ENCODE peak calls at places on chromosomes 7 and 10, in four cellular contexts. D, U, W and P are unnamed samples.

GRCh38 chr7:2582006-2582735 is 23.4 kb downstream of the IQCE start:
- DNase-seq in D (no peak), U (no peak), W (no peak), P (no peak)

GRCh38 chr10:79492256-79492655 is 20.1 kb upstream of the EIF5AL1 start:
- DNase-seq in D (no peak), U (no peak), W (no peak), P (no peak)

GRCh38 chr7:31950101-31950755 is 120.0 kb downstream of the PDE1C start:
- DNase-seq in D (no peak), U (no peak), W (peak; percentile 53), P (no peak)

GRCh38 chr10:2972216-2972615 is 95.1 kb upstream of the PFKP start:
- DNase-seq in D (no peak), U (no peak), W (no peak), P (no peak)

GRCh38 chr7:47508389-47509380 is 73.2 kb downstream of the TNS3 start:
- DNase-seq in D (no peak), U (peak; percentile 73), W (peak; percentile 51), P (no peak)

GRCh38 chr10:50386992-50387735 is 135.8 kb upstream of the ASAH2 start:
- DNase-seq in D (no peak), U (no peak), W (no peak), P (no peak)

GRCh38 chr7:142460402-142461117 is 202.7 kb upstream of the PRSS58 start:
- DNase-seq in D (no peak), U (no peak), W (peak; percentile 73), P (no peak)

GRCh38 chr10:485776-486572 is 203.5 kb downstream of the DIP2C start:
- DNase-seq in D (no peak), U (no peak), W (no peak), P (peak; percentile 20)

GRCh38 chr10:105291571-105291970 is 650.5 kb downstream of the SORCS3 start:
- DNase-seq in D (no peak), U (no peak), W (no peak), P (no peak)

GRCh38 chr10:113617086-113617485 is 46.8 kb downstream of the NRAP start:
- DNase-seq in D (peak; percentile 21), U (no peak), W (no peak), P (no peak)

GRCh38 chr10:71571460-71572175 is 148.0 kb downstream of the C10orf105 start:
- DNase-seq in D (no peak), U (no peak), W (no peak), P (no peak)

DNA sequence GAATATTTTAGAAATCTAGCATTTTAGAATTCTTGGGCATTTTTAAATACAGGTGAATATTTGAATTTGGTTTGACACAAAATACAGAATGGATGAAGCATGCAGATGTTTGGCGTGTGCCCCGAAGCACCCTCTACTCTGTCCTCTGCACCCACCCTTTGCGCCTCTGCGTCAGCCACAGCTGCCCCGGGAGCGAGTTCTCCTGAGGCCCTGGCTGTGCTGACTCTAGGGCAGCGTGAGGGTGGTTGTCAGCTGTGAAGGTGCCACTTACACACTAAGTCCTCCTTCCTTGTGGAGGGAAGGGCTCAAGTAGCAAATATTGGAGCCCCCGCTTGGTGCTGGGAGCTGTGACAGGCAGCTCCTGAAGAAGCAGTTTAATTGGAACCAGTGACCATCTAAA is 48.4 kb downstream of the DAGLB start:
- DNase-seq in D (no peak), U (no peak), W (no peak), P (no peak)
- H3K23ac ChIP-seq in D (no peak overlapping the region), U (no peak overlapping the region), W (peak overlapping the region; percentile 1), P (no peak overlapping the region)

GRCh38 chr10:48429309-48429708 is 122.8 kb downstream of the MAPK8 start:
- DNase-seq in D (no peak), U (no peak), W (no peak), P (no peak)
- H3K56ac ChIP-seq in D (no peak overlapping the region), U (no peak overlapping the region), W (no peak overlapping the region), P (no peak overlapping the region)

GRCh38 chr7:151117041-151117440 is 30.8 kb downstream of the AGAP3 start:
- DNase-seq in D (no peak), U (no peak), W (no peak), P (no peak)
- H3K4ac ChIP-seq in D (no peak overlapping the region), U (no peak overlapping the region), W (no peak overlapping the region), P (no peak overlapping the region)

DNA sequence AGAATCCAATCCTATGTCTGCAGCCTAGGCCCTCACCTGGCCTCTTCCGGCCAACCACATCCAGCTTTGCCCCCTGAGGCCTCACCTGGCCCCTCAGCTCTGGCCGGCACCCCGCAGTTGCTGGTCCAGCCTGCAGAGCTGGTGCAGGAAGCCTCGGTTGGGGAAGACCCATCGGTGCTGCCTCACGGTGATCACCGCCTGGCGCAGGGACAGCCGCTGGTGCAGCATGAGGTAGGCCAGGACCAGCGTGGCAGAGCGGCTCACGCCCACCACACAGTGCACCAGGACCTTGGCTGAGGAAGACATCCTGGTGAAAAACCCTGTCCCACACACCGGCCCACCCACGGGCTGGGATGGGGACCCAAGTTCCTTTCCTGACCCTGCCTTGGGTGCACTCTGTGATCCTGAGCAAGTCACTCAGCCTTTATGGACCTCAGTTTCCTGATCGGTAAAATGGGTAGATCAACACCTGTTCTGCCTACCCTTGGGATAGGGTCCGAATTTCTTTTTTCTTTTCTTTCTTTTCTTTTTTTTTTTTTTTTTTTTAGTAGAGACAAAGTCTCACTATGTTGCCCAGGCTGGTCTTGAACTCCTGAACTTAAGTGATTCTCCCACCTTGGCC is 5.8 kb upstream of the SAMD8 start:
- DNase-seq in D (no peak), U (no peak), W (no peak), P (no peak)
- H3K23ac ChIP-seq in D (no peak overlapping the region), U (no peak overlapping the region), W (no peak overlapping the region), P (no peak overlapping the region)

GRCh38 chr10:76139431-76139830 is 708.0 kb downstream of the LRMDA start:
- DNase-seq in D (no peak), U (no peak), W (no peak), P (no peak)
- H3K56ac ChIP-seq in D (no peak overlapping the region), U (no peak overlapping the region), W (no peak overlapping the region), P (no peak overlapping the region)

GRCh38 chr10:123514996-123515395 is 151.2 kb upstream of the GPR26 start:
- DNase-seq in D (no peak), U (no peak), W (no peak), P (no peak)
- H3K4ac ChIP-seq in D (no peak overlapping the region), U (no peak overlapping the region), W (no peak overlapping the region), P (no peak overlapping the region)